ENCODE peak calls at places on chromosome X, in nine cellular contexts. Q is upper lobe of right lung, V is tibial artery, W is H9, F is heart right ventricle, S is lower lobe of right lung, A is PC-9, D is IMR-90, H is upper lobe of left lung. T is an unnamed sample. For H3K27me3, the result is how much of the 10 kb centered on the place peaks cover.

GRCh38 chrX:132662844-132663243 is 174.0 kb upstream of the MBNL3 start:
- DNase-seq in Q (no peak), V (no peak), W (no peak), F (no peak), S (no peak), A (no peak), D (no peak), H (no peak), T (no peak)

GRCh38 chrX:149877636-149878035 is 3.3 kb upstream of the MAGEA8 start:
- DNase-seq in Q (no peak), V (no peak), W (no peak), F (no peak), S (no peak), A (peak), D (no peak), H (no peak), T (peak)

GRCh38 chrX:105608745-105609144 is 213.6 kb upstream of the NRK start:
- DNase-seq in Q (no peak), V (no peak), W (no peak), F (no peak), S (no peak), A (no peak), D (no peak), H (no peak), T (no peak)

GRCh38 chrX:52424658-52425057 is 55.8 kb downstream of the XAGE2 start:
- DNase-seq in Q (no peak), V (no peak), W (no peak), F (no peak), S (no peak), A (no peak), D (peak), H (no peak), T (no peak)

GRCh38 chrX:100948557-100948956 is 19.8 kb upstream of the XKRX start:
- DNase-seq in Q (no peak), V (no peak), W (no peak), F (no peak), S (no peak), A (no peak), D (no peak), H (no peak), T (no peak)

GRCh38 chrX:53795583-53795982 is 109.1 kb upstream of the HUWE1 start:
- DNase-seq in Q (no peak), V (no peak), W (peak), F (no peak), S (no peak), A (no peak), D (peak), H (no peak), T (no peak)

GRCh38 chrX:70208479-70208878 is 26.0 kb upstream of the AWAT1 start:
- DNase-seq in Q (no peak), V (no peak), W (no peak), F (no peak), S (no peak), A (no peak), D (peak), H (no peak), T (no peak)

GRCh38 chrX:10160221-10160620 is 3.4 kb downstream of the CLCN4 start:
- DNase-seq in Q (no peak), V (no peak), W (no peak), F (no peak), S (no peak), A (no peak), D (no peak), H (no peak), T (no peak)

GRCh38 chrX:153775631-153776595 is 4.9 kb upstream of the SRPK3 start:
- DNase-seq in Q (peak), V (no peak), W (no peak), F (no peak), S (no peak), A (no peak), D (no peak), H (peak), T (no peak)

GRCh38 chrX:39065051-39065871 is 264.0 kb downstream of the MID1IP1 start:
- DNase-seq in Q (no peak), V (no peak), W (peak), F (no peak), S (no peak), A (no peak), D (no peak), H (peak), T (peak)

GRCh38 chrX:136260801-136261200 is 9.6 kb upstream of the MAP7D3 start:
- DNase-seq in Q (no peak), V (no peak), W (no peak), F (no peak), S (no peak), A (peak), D (peak), H (no peak), T (no peak)

GRCh38 chrX:76605390-76605789 is 177.9 kb downstream of the MAGEE1 start:
- DNase-seq in Q (no peak), V (no peak), W (no peak), F (no peak), S (no peak), A (no peak), D (no peak), H (no peak), T (no peak)

GRCh38 chrX:54786972-54787371 is 11.1 kb downstream of the ITIH6 start:
- DNase-seq in Q (no peak), V (no peak), W (peak), F (no peak), S (no peak), A (no peak), D (no peak), H (no peak), T (peak)

GRCh38 chrX:153637121-153638040 is 9.6 kb upstream of the DUSP9 start:
- DNase-seq in Q (no peak), V (no peak), W (no peak), F (no peak), S (no peak), A (no peak), D (no peak), H (peak), T (no peak)

GRCh38 chrX:41308884-41309655 is 24.9 kb upstream of the DDX3X start:
- DNase-seq in Q (no peak), V (no peak), W (no peak), F (no peak), S (no peak), A (no peak), D (no peak), H (no peak), T (no peak)

GRCh38 chrX:118507766-118508165 is 12.2 kb downstream of the DOCK11 start:
- DNase-seq in Q (no peak), V (no peak), W (no peak), F (no peak), S (no peak), A (peak), D (no peak), H (no peak), T (no peak)

GRCh38 chrX:6026484-6026883 is 202.2 kb downstream of the NLGN4X start:
- DNase-seq in Q (no peak), V (no peak), W (no peak), F (no peak), S (no peak), A (no peak), D (no peak), H (no peak), T (no peak)

GRCh38 chrX:149495573-149496071 is 9.5 kb downstream of the IDS start:
- DNase-seq in Q (no peak), V (no peak), W (no peak), F (no peak), S (no peak), A (peak), D (peak), H (no peak), T (peak)

GRCh38 chrX:37825225-37825842 is 22.0 kb downstream of the DYNLT3 start:
- DNase-seq in Q (no peak), V (peak), W (peak), F (no peak), S (peak), A (no peak), D (peak), H (no peak), T (peak)

GRCh38 chrX:94454159-94454558 is 780.2 kb downstream of the FAM133A start:
- DNase-seq in Q (no peak), V (no peak), W (no peak), F (no peak), S (no peak), A (no peak), D (no peak), H (no peak), T (no peak)

GRCh38 chrX:519741-520140 is 110.8 kb upstream of the SHOX start:
- DNase-seq in Q (no peak), V (no peak), W (no peak), F (no peak), S (no peak), A (no peak), D (no peak), H (no peak), T (no peak)

GRCh38 chrX:13533726-13534125 is 35.7 kb upstream of the EGFL6 start:
- DNase-seq in Q (no peak), V (no peak), W (no peak), F (no peak), S (no peak), A (no peak), D (peak), H (no peak), T (no peak)

GRCh38 chrX:40147399-40148188 is 49.8 kb upstream of the BCOR start:
- DNase-seq in Q (no peak), V (no peak), W (peak), F (no peak), S (no peak), A (no peak), D (no peak), H (no peak), T (no peak)

GRCh38 chrX:40148189-40148438 is 50.4 kb upstream of the BCOR start:
- DNase-seq in Q (no peak), V (no peak), W (no peak), F (no peak), S (no peak), A (no peak), D (no peak), H (peak), T (no peak)

GRCh38 chrX:40149286-40150175 is 51.8 kb upstream of the BCOR start:
- DNase-seq in Q (no peak), V (no peak), W (peak), F (no peak), S (no peak), A (no peak), D (no peak), H (no peak), T (peak)

GRCh38 chrX:40150503-40150902 is 52.7 kb upstream of the BCOR start:
- DNase-seq in Q (no peak), V (no peak), W (no peak), F (no peak), S (no peak), A (no peak), D (no peak), H (no peak), T (no peak)

DNA sequence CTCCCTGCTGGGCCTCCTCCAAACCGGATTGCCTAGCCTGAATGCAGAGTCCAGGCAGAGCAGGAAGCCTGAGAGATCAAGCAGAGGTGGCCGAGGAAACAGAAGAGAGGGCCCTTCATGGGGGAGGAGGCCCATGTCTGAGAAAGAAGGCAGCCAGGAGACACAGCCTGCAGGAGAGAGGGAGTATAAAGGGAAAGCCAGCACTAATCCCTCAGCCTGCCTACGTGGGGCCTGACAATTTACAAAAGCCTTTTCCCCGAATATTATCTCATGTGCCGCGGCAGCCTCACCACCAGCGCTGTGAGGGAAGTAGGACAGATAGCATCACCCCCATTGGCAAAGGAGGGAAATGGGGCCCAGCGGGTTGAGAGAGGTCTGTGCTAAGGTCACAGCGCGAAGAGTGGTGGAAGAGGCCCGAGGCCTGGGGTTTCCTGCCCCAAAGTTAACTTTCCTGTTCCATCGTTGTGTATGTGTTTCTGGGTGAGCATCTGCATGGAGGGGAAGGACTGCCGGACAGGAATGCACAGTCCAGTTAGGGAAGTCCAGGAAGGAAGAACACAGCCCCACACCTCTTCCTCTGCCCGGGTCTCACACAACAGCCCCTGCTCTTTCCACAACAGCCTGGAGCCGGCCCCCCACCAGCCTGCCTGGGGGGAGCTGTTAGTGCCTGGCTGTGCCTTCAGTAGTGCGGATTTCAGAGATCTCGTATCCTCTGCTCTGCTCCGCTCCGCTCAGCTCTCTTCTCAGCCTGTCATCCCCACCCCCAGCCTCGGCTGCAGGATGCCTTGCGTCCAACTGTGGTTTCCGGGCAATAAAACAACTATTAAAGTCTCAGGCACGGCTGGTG is 50.9 kb upstream of the BCOR start:
- DNase-seq in Q (no peak), V (no peak), W (peak), F (no peak), S (no peak), A (no peak), D (no peak), H (peak), T (peak)
- H3K27me3 ChIP-seq in Q (under half), V (under half), W (half or more), F (half or more), S (under half), A (under half), D (under half), H (under half), T (under half)

GRCh38 chrX:83916525-83916924 is 55.6 kb downstream of the CYLC1 start:
- DNase-seq in Q (no peak), V (no peak), W (no peak), F (no peak), S (no peak), A (no peak), D (peak), H (no peak), T (peak)
- TF ChIP-seq CTCF in Q (peak), V (peak), W (peak), F (no peak), S (no peak), A (peak), D (peak), H (no peak), T (peak)

GRCh38 chrX:111090458-111090857 is 5.5 kb upstream of the PAK3 start:
- DNase-seq in Q (no peak), V (no peak), W (no peak), F (no peak), S (no peak), A (no peak), D (no peak), H (no peak), T (no peak)
- H3K27me3 ChIP-seq in Q (under half), V (under half), W (under half), F (half or more), S (under half), A (under half), D (under half), H (under half), T (half or more)

GRCh38 chrX:129759576-129760061 is 20.1 kb upstream of the SASH3 start:
- DNase-seq in Q (no peak), V (peak), W (no peak), F (peak), S (peak), A (no peak), D (peak), H (no peak), T (no peak)
- TF ChIP-seq CTCF in Q (peak), V (no peak), W (no peak), F (peak), S (no peak), A (no peak), D (peak), H (no peak), T (no peak)

DNA sequence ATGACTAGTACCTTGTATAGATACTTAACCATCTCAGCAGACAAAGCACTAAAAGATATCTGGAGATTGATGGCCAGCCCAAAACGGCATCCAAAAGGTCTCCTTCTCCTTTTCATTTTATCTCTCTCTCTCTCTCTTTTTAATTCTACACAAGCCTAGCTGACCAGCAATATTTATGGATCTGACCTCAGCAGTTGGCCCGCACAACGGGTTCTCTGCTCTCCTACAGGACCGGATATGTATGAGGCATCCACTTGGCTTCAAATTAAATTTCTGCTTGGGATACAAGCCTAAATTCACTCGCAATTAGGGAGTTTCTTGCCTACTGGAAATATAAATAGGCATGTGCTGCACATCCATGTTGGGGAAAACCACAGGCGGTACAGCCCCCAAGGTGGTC is 22.5 kb upstream of the CT55 start:
- DNase-seq in Q (no peak), V (no peak), W (no peak), F (no peak), S (no peak), A (no peak), D (no peak), H (no peak), T (no peak)
- H3K27me3 ChIP-seq in Q (under half), V (under half), W (under half), F (under half), S (under half), A (half or more), D (under half), H (under half), T (under half)

GRCh38 chrX:17590892-17591740 is 146.2 kb upstream of the SCML1 start:
- DNase-seq in Q (no peak), V (peak), W (peak), F (peak), S (peak), A (peak), D (peak), H (no peak), T (peak)
- TF ChIP-seq CTCF in Q (peak), V (peak), W (peak), F (peak), S (peak), A (peak), D (peak), H (peak), T (peak)

GRCh38 chrX:71919886-71920285 is 9.2 kb downstream of the NHSL2 start:
- DNase-seq in Q (no peak), V (no peak), W (no peak), F (no peak), S (no peak), A (no peak), D (no peak), H (no peak), T (no peak)
- H3K27me3 ChIP-seq in Q (under half), V (under half), W (under half), F (half or more), S (under half), A (under half), D (under half), H (under half), T (under half)